ENCODE peak calls at places on chromosome 20, in four cellular contexts. A is activated CD4-positive, CD25-positive, alpha-beta regulatory T cell; B is Peyer's patch; R is caudate nucleus. W is an unnamed sample.

GRCh38 chr20:47111576-47111975 is 216.9 kb downstream of the EYA2 start:
- DNase-seq in A (no peak), B (no peak), R (no peak), W (no peak)

GRCh38 chr20:4521170-4521968 is 200.3 kb upstream of the PRND start:
- DNase-seq in A (no peak), B (no peak), R (no peak), W (no peak)

GRCh38 chr20:38804682-38805501 is 605 bp upstream of the PPP1R16B start:
- DNase-seq in A (peak), B (peak), R (no peak), W (peak)

GRCh38 chr20:2890743-2891142 is 17.5 kb downstream of the PTPRA start:
- DNase-seq in A (no peak), B (no peak), R (no peak), W (no peak)

GRCh38 chr20:19236371-19237055 is 24.1 kb downstream of the SLC24A3 start:
- DNase-seq in A (no peak), B (no peak), R (no peak), W (no peak)

GRCh38 chr20:1334761-1335160 is 5.8 kb upstream of the SDCBP2 start:
- DNase-seq in A (no peak), B (no peak), R (no peak), W (no peak)

GRCh38 chr20:50504231-50504823 is 5.9 kb upstream of the PTPN1 start:
- DNase-seq in A (no peak), B (no peak), R (no peak), W (no peak)

GRCh38 chr20:4666001-4666470 is 55.7 kb upstream of the PRND start:
- DNase-seq in A (no peak), B (no peak), R (no peak), W (peak)

GRCh38 chr20:31260326-31260932 is 3.0 kb downstream of the DEFB115 start:
- DNase-seq in A (no peak), B (no peak), R (no peak), W (no peak)

GRCh38 chr20:63742381-63743024 is 2.9 kb downstream of the SLC2A4RG start:
- DNase-seq in A (no peak), B (no peak), R (no peak), W (no peak)